ENCODE peak calls at places on chromosomes 13 and 19, in five cellular contexts. S is nephron progenitor cell, N is hepatocyte, D is colonic mucosa, X is upper lobe of right lung. J is an unnamed sample.

GRCh38 chr13:41942462-41943094 is 18.3 kb downstream of the VWA8 start:
- DNase-seq in N (peak; percentile 52), S (peak; percentile 22), D (no peak), X (no peak), J (no peak)

GRCh38 chr13:79482271-79482970 is 1.5 kb downstream of the NDFIP2 start:
- DNase-seq in S (no peak), D (no peak), X (no peak), N (peak; percentile 37), J (no peak)

GRCh38 chr19:49486232-49486631 is 1.2 kb upstream of the RPL13A start:
- DNase-seq in D (no peak), S (no peak), N (no peak), X (no peak), J (no peak)

GRCh38 chr13:46640843-46641242 is 87.9 kb downstream of the LRCH1 start:
- DNase-seq in S (no peak), D (no peak), N (no peak), X (no peak), J (no peak)

GRCh38 chr19:51094696-51095279 is 12.1 kb upstream of the KLK14 start:
- DNase-seq in X (no peak), N (peak; percentile 44), D (no peak), S (peak; percentile 80), J (no peak)

GRCh38 chr19:6828698-6829633 is 56.5 kb downstream of the VAV1 start:
- DNase-seq in S (no peak), D (no peak), N (no peak), X (no peak), J (no peak)

GRCh38 chr19:8332976-8333770 is 9.9 kb downstream of the KANK3 start:
- DNase-seq in D (no peak), S (peak; percentile 52), X (peak; percentile 71), N (no peak), J (no peak)

GRCh38 chr13:48828962-48829405 is 146.7 kb upstream of the FNDC3A start:
- DNase-seq in N (peak; percentile 20), D (no peak), X (no peak), S (no peak), J (no peak)

GRCh38 chr13:51269039-51269438 is 46.8 kb downstream of the FAM124A start:
- DNase-seq in X (no peak), N (no peak), D (no peak), S (no peak), J (no peak)

GRCh38 chr19:54183431-54183830 is 5.9 kb downstream of the MBOAT7 start:
- DNase-seq in X (no peak), S (no peak), N (no peak), D (no peak), J (no peak)

GRCh38 chr19:5966215-5966614 is 11.7 kb downstream of the RANBP3 start:
- DNase-seq in N (peak; percentile 72), S (no peak), X (no peak), D (no peak), J (no peak)

GRCh38 chr19:45729774-45730388 is 815 bp downstream of the FBXO46 start:
- DNase-seq in D (no peak), X (no peak), N (peak; percentile 27), S (no peak), J (no peak)

GRCh38 chr13:71602327-71602726 is 264.7 kb downstream of the DACH1 start:
- DNase-seq in N (no peak), X (no peak), D (no peak), S (no peak), J (no peak)

GRCh38 chr19:34734601-34735103 is 609 bp downstream of the ZNF181 start:
- DNase-seq in D (peak; percentile 48), N (peak; percentile 46), S (no peak), X (no peak), J (no peak)

GRCh38 chr19:57803594-57804325 is 11.0 kb downstream of the ZNF552 start:
- DNase-seq in X (peak; percentile 63), N (peak; percentile 61), S (peak; percentile 66), D (peak; percentile 62), J (no peak)

GRCh38 chr19:15307169-15307568 is 25.2 kb downstream of the BRD4 start:
- DNase-seq in X (no peak), D (no peak), S (no peak), N (no peak), J (no peak)

GRCh38 chr19:3968556-3969434 is 2.1 kb downstream of the DAPK3 start:
- DNase-seq in D (peak; percentile 84), N (peak; percentile 96), S (peak; percentile 76), X (peak; percentile 82), J (no peak)

GRCh38 chr19:16594131-16594586 is 21.9 kb upstream of the SLC35E1 start:
- DNase-seq in N (no peak), X (no peak), S (no peak), D (no peak), J (peak; percentile 54)

GRCh38 chr13:49584771-49585182 is 581 bp downstream of the RCBTB1 start:
- DNase-seq in X (no peak), N (peak; percentile 12), S (no peak), D (no peak), J (no peak)

GRCh38 chr13:41848435-41849255 is 112.3 kb downstream of the VWA8 start:
- DNase-seq in D (no peak), N (no peak), X (no peak), S (no peak), J (no peak)

DNA sequence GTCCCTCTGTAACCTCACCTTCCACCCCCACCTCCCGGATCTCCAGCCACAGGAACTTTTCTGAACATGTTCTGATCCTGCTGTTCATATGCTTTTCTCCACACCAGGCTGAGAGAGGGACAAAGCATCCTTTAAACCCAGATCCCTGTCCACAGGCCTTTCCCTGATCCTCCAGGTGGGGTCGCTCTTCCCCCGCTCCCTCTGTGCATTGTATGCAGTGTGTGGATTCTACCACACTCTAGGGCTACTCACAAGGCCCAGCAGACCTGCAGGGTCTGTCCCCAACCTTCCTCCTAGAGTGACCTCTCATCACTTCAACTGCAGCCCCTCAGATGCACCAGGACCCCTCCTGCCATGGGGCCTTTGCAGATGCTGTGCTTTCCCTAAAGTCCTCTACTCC is 1200.6 kb downstream of the UQCRFS1 start:
- DNase-seq in N (no peak), D (no peak), S (no peak), X (no peak), J (no peak)
- TF ChIP-seq CTCF in N (no peak), D (no peak), S (peak; percentile 16), X (no peak), J (no peak)

GRCh38 chr19:10842788-10843187 is 5.4 kb upstream of the C19orf38 start:
- DNase-seq in S (no peak), N (no peak), D (no peak), X (no peak), J (no peak)
- TF ChIP-seq CTCF in S (no peak), N (no peak), D (no peak), X (no peak), J (no peak)

GRCh38 chr19:52397310-52398090 is at the start of gene ZNF528:
- DNase-seq in N (peak; percentile 96), D (peak; percentile 98), X (peak; percentile 98), S (peak; percentile 2), J (peak; percentile 91)

GRCh38 chr19:52398091-52398461 is 427 bp downstream of the ZNF528 start:
- DNase-seq in D (peak; percentile 21), N (peak; percentile 31), X (no peak), S (no peak), J (no peak)
- TF ChIP-seq CTCF in D (no peak), N (no peak), X (no peak), S (no peak), J (no peak)

GRCh38 chr13:112616586-112617381 is 28.8 kb upstream of the TUBGCP3 start:
- DNase-seq in X (no peak), N (peak; percentile 59), S (peak; percentile 32), D (peak; percentile 27), J (no peak)
- TF ChIP-seq CTCF in X (peak; percentile 61), N (peak; percentile 59), S (peak; percentile 63), D (peak; percentile 60), J (no peak)

GRCh38 chr13:102933076-102933922 is 87.5 kb downstream of the ERCC5 start:
- DNase-seq in S (no peak), N (peak; percentile 14), X (no peak), D (no peak), J (no peak)
- TF ChIP-seq CTCF in S (no peak), N (no peak), X (no peak), D (no peak), J (no peak)